ENCODE peak calls at places on chromosomes 16 and 17, in ten cellular contexts. One of them, this sample, is unnamed.

GRCh38 chr16:70635356-70636016 is 10.9 kb upstream of the IL34 start:
- DNase-seq in hippocampal formation: no peak
- DNase-seq in HEK293T: no peak
- DNase-seq in activated CD8-positive, alpha-beta T cell treated with anti-CD3 and anti-CD28 coated beads for 36 hours: no peak
- DNase-seq in mammary epithelial cell: peak
- DNase-seq in hepatic stellate cell: peak
- DNase-seq in T47D: no peak
- DNase-seq in Kasumi-1: no peak
- DNase-seq in ELF-1: peak
- DNase-seq in LHCN-M2: peak
- DNase-seq in this sample: no peak

GRCh38 chr16:84661418-84662060 is 13.2 kb downstream of the KLHL36 start:
- DNase-seq in mammary epithelial cell: no peak
- DNase-seq in activated CD8-positive, alpha-beta T cell treated with anti-CD3 and anti-CD28 coated beads for 36 hours: no peak
- DNase-seq in LHCN-M2: no peak
- DNase-seq in T47D: no peak
- DNase-seq in ELF-1: no peak
- DNase-seq in Kasumi-1: no peak
- DNase-seq in HEK293T: no peak
- DNase-seq in hepatic stellate cell: no peak
- DNase-seq in hippocampal formation: no peak
- DNase-seq in this sample: no peak

GRCh38 chr17:1201132-1201702 is 21.4 kb upstream of the ABR start:
- DNase-seq in T47D: no peak
- DNase-seq in HEK293T: no peak
- DNase-seq in activated CD8-positive, alpha-beta T cell treated with anti-CD3 and anti-CD28 coated beads for 36 hours: peak
- DNase-seq in mammary epithelial cell: no peak
- DNase-seq in ELF-1: no peak
- DNase-seq in hepatic stellate cell: no peak
- DNase-seq in LHCN-M2: no peak
- DNase-seq in Kasumi-1: no peak
- DNase-seq in hippocampal formation: no peak
- DNase-seq in this sample: no peak

GRCh38 chr17:4944163-4944553 is 4.1 kb downstream of the RNF167 start:
- DNase-seq in Kasumi-1: peak
- DNase-seq in hippocampal formation: no peak
- DNase-seq in T47D: no peak
- DNase-seq in mammary epithelial cell: no peak
- DNase-seq in hepatic stellate cell: no peak
- DNase-seq in HEK293T: no peak
- DNase-seq in LHCN-M2: no peak
- DNase-seq in ELF-1: no peak
- DNase-seq in activated CD8-positive, alpha-beta T cell treated with anti-CD3 and anti-CD28 coated beads for 36 hours: peak
- DNase-seq in this sample: no peak

GRCh38 chr16:3938843-3939624 is 58.5 kb upstream of the CREBBP start:
- DNase-seq in T47D: peak
- DNase-seq in hepatic stellate cell: peak
- DNase-seq in Kasumi-1: peak
- DNase-seq in HEK293T: peak
- DNase-seq in hippocampal formation: peak
- DNase-seq in mammary epithelial cell: no peak
- DNase-seq in LHCN-M2: peak
- DNase-seq in activated CD8-positive, alpha-beta T cell treated with anti-CD3 and anti-CD28 coated beads for 36 hours: peak
- DNase-seq in ELF-1: peak
- DNase-seq in this sample: peak

GRCh38 chr16:1706386-1707192 is 594 bp downstream of the MAPK8IP3 start:
- DNase-seq in HEK293T: no peak
- DNase-seq in activated CD8-positive, alpha-beta T cell treated with anti-CD3 and anti-CD28 coated beads for 36 hours: peak
- DNase-seq in hippocampal formation: no peak
- DNase-seq in Kasumi-1: no peak
- DNase-seq in ELF-1: no peak
- DNase-seq in T47D: peak
- DNase-seq in mammary epithelial cell: no peak
- DNase-seq in hepatic stellate cell: peak
- DNase-seq in LHCN-M2: peak
- DNase-seq in this sample: no peak

GRCh38 chr17:38613981-38614779 is 8.4 kb upstream of the SRCIN1 start:
- DNase-seq in mammary epithelial cell: no peak
- DNase-seq in activated CD8-positive, alpha-beta T cell treated with anti-CD3 and anti-CD28 coated beads for 36 hours: no peak
- DNase-seq in Kasumi-1: no peak
- DNase-seq in hippocampal formation: no peak
- DNase-seq in HEK293T: no peak
- DNase-seq in ELF-1: no peak
- DNase-seq in hepatic stellate cell: no peak
- DNase-seq in T47D: peak
- DNase-seq in LHCN-M2: no peak
- DNase-seq in this sample: no peak

GRCh38 chr16:85586360-85587145 is 26.6 kb upstream of the GSE1 start:
- DNase-seq in mammary epithelial cell: no peak
- DNase-seq in hippocampal formation: no peak
- DNase-seq in hepatic stellate cell: no peak
- DNase-seq in LHCN-M2: peak
- DNase-seq in T47D: no peak
- DNase-seq in Kasumi-1: no peak
- DNase-seq in HEK293T: no peak
- DNase-seq in activated CD8-positive, alpha-beta T cell treated with anti-CD3 and anti-CD28 coated beads for 36 hours: no peak
- DNase-seq in ELF-1: no peak
- DNase-seq in this sample: no peak

GRCh38 chr16:65376601-65377000 is 254.7 kb upstream of the CDH11 start:
- DNase-seq in LHCN-M2: no peak
- DNase-seq in HEK293T: no peak
- DNase-seq in ELF-1: no peak
- DNase-seq in T47D: no peak
- DNase-seq in hippocampal formation: no peak
- DNase-seq in mammary epithelial cell: no peak
- DNase-seq in Kasumi-1: no peak
- DNase-seq in activated CD8-positive, alpha-beta T cell treated with anti-CD3 and anti-CD28 coated beads for 36 hours: no peak
- DNase-seq in hepatic stellate cell: no peak
- DNase-seq in this sample: no peak

This sample was measured in SJSA1.